ENCODE peak calls at places on chromosome X, in nine cellular contexts. O, A, K, G, R, B, J, H and N are unnamed samples.

GRCh38 chrX:23373129-23373804 is 38.6 kb downstream of the PTCHD1 start:
- DNase-seq in O (no peak), A (no peak), K (no peak), G (no peak), R (no peak), B (no peak), J (peak), H (peak), N (no peak)

GRCh38 chrX:44708470-44708869 is 135.4 kb upstream of the DUSP21 start:
- DNase-seq in O (no peak), A (no peak), K (no peak), G (no peak), R (no peak), B (no peak), J (no peak), H (no peak), N (no peak)

GRCh38 chrX:38166478-38167083 is 54.1 kb downstream of the SRPX start:
- DNase-seq in O (peak), A (peak), K (peak), G (no peak), R (peak), B (peak), J (peak), H (peak), N (peak)

GRCh38 chrX:67612231-67612630 is 68.4 kb downstream of the AR start:
- DNase-seq in O (no peak), A (no peak), K (no peak), G (no peak), R (no peak), B (no peak), J (peak), H (peak), N (no peak)

GRCh38 chrX:150291014-150291413 is 72.1 kb upstream of the MAMLD1 start:
- DNase-seq in O (no peak), A (no peak), K (no peak), G (no peak), R (no peak), B (no peak), J (no peak), H (no peak), N (no peak)

GRCh38 chrX:3577551-3577950 is 135.9 kb downstream of the PRKX start:
- DNase-seq in O (no peak), A (no peak), K (no peak), G (no peak), R (no peak), B (no peak), J (no peak), H (no peak), N (no peak)

GRCh38 chrX:46642145-46642544 is 68.6 kb downstream of the CHST7 start:
- DNase-seq in O (no peak), A (no peak), K (peak), G (no peak), R (peak), B (no peak), J (peak), H (peak), N (no peak)

GRCh38 chrX:123975180-123975579 is 13.7 kb downstream of the STAG2 start:
- DNase-seq in O (no peak), A (no peak), K (no peak), G (no peak), R (no peak), B (no peak), J (peak), H (peak), N (no peak)

GRCh38 chrX:152928761-152929400 is 31.0 kb downstream of the ZNF185 start:
- DNase-seq in O (no peak), A (no peak), K (no peak), G (no peak), R (no peak), B (no peak), J (no peak), H (no peak), N (no peak)

GRCh38 chrX:129779747-129780146 is at the start of gene SASH3:
- DNase-seq in O (no peak), A (no peak), K (no peak), G (no peak), R (no peak), B (peak), J (no peak), H (no peak), N (peak)

GRCh38 chrX:34656842-34657780 is at the start of gene TMEM47:
- DNase-seq in O (peak), A (peak), K (peak), G (peak), R (peak), B (no peak), J (peak), H (peak), N (peak)

GRCh38 chrX:70117738-70118137 is 15.5 kb upstream of the IGBP1 start:
- DNase-seq in O (no peak), A (no peak), K (no peak), G (no peak), R (no peak), B (no peak), J (no peak), H (no peak), N (no peak)

GRCh38 chrX:18441780-18442367 is 16.5 kb downstream of the CDKL5 start:
- DNase-seq in O (no peak), A (no peak), K (no peak), G (no peak), R (no peak), B (no peak), J (no peak), H (no peak), N (no peak)

GRCh38 chrX:129360175-129360574 is 163.1 kb downstream of the SMARCA1 start:
- DNase-seq in O (peak), A (peak), K (peak), G (peak), R (peak), B (peak), J (peak), H (peak), N (peak)

GRCh38 chrX:88202149-88202548 is 544.9 kb upstream of the CPXCR1 start:
- DNase-seq in O (no peak), A (no peak), K (peak), G (no peak), R (no peak), B (no peak), J (no peak), H (no peak), N (no peak)